ENCODE peak calls at places on chromosome 9, in five cellular contexts. X, W, K, C and O are unnamed samples.

GRCh38 chr9:133707065-133707760 is 30.9 kb downstream of the SARDH start:
- DNase-seq in X (no peak), W (no peak), K (peak; percentile 55), C (no peak), O (no peak)

GRCh38 chr9:21764736-21765245 is 37.6 kb upstream of the MTAP start:
- DNase-seq in X (no peak), W (no peak), K (peak; percentile 29), C (no peak), O (no peak)

GRCh38 chr9:133727876-133728441 is 10.2 kb downstream of the SARDH start:
- DNase-seq in X (no peak), W (no peak), K (no peak), C (no peak), O (no peak)

GRCh38 chr9:130715270-130716077 is 21.9 kb downstream of the EXOSC2 start:
- DNase-seq in X (no peak), W (no peak), K (peak; percentile 62), C (no peak), O (no peak)

GRCh38 chr9:114552716-114553115 is 34.9 kb upstream of the ATP6V1G1 start:
- DNase-seq in X (no peak), W (no peak), K (peak; percentile 22), C (no peak), O (no peak)

GRCh38 chr9:5767968-5768932 is 64.7 kb downstream of the ERMP1 start:
- DNase-seq in X (peak; percentile 35), W (no peak), K (peak; percentile 19), C (no peak), O (no peak)

GRCh38 chr9:71725590-71726338 is 42.5 kb downstream of the CEMIP2 start:
- DNase-seq in X (no peak), W (peak; percentile 49), K (peak; percentile 74), C (peak; percentile 79), O (no peak)

GRCh38 chr9:86487222-86487841 is 133.1 kb upstream of the TUT7 start:
- DNase-seq in X (peak; percentile 53), W (peak; percentile 70), K (peak; percentile 77), C (peak; percentile 31), O (peak; percentile 43)

GRCh38 chr9:2281031-2281802 is 266.1 kb downstream of the SMARCA2 start:
- DNase-seq in X (no peak), W (peak; percentile 42), K (no peak), C (no peak), O (no peak)

GRCh38 chr9:89863141-89863540 is 258.3 kb downstream of the GADD45G start:
- DNase-seq in X (no peak), W (no peak), K (no peak), C (no peak), O (no peak)

GRCh38 chr9:133490865-133491655 is 12.2 kb upstream of the SLC2A6 start:
- DNase-seq in X (no peak), W (no peak), K (no peak), C (no peak), O (no peak)

GRCh38 chr9:2621678-2622360 is at the start of gene VLDLR:
- DNase-seq in X (peak; percentile 43), W (peak; percentile 71), K (peak; percentile 68), C (no peak), O (no peak)

GRCh38 chr9:89926167-89926566 is 321.4 kb downstream of the GADD45G start:
- DNase-seq in X (no peak), W (no peak), K (no peak), C (no peak), O (no peak)

GRCh38 chr9:18006591-18006990 is 427.7 kb downstream of the SH3GL2 start:
- DNase-seq in X (no peak), W (no peak), K (no peak), C (no peak), O (no peak)

GRCh38 chr9:95854386-95855015 is 21.0 kb upstream of the ERCC6L2 start:
- DNase-seq in X (no peak), W (no peak), K (peak; percentile 75), C (no peak), O (no peak)

GRCh38 chr9:37967681-37968080 is 63.8 kb upstream of the SLC25A51 start:
- DNase-seq in X (no peak), W (no peak), K (no peak), C (no peak), O (no peak)

GRCh38 chr9:131238402-131239021 is 37.8 kb downstream of the FAM78A start:
- DNase-seq in X (peak; percentile 83), W (no peak), K (no peak), C (no peak), O (no peak)

GRCh38 chr9:81844131-81844567 is 84.1 kb upstream of the SPATA31D4 start:
- DNase-seq in X (no peak), W (peak; percentile 43), K (no peak), C (no peak), O (no peak)

GRCh38 chr9:137811283-137811870 is 66.2 kb upstream of the CACNA1B start:
- DNase-seq in X (no peak), W (no peak), K (no peak), C (no peak), O (no peak)

GRCh38 chr9:111258209-111258877 is 71.7 kb downstream of the OR2K2 start:
- DNase-seq in X (no peak), W (peak; percentile 38), K (no peak), C (no peak), O (no peak)

GRCh38 chr9:88980732-88981336 is 10.4 kb upstream of the S1PR3 start:
- DNase-seq in X (no peak), W (no peak), K (peak; percentile 92), C (no peak), O (no peak)

GRCh38 chr9:126503333-126504085 is 110.2 kb upstream of the LMX1B start:
- DNase-seq in X (no peak), W (no peak), K (peak; percentile 91), C (no peak), O (no peak)

GRCh38 chr9:125439434-125440272 is 178.0 kb downstream of the GAPVD1 start:
- DNase-seq in X (no peak), W (no peak), K (no peak), C (no peak), O (no peak)

GRCh38 chr9:132538071-132538470 is 44.3 kb upstream of the BARHL1 start:
- DNase-seq in X (no peak), W (no peak), K (no peak), C (no peak), O (no peak)

GRCh38 chr9:118891213-118891612 is 478.0 kb downstream of the BRINP1 start:
- DNase-seq in X (no peak), W (no peak), K (no peak), C (no peak), O (no peak)

GRCh38 chr9:129324808-129325491 is 146.9 kb upstream of the IER5L start:
- DNase-seq in X (no peak), W (no peak), K (no peak), C (no peak), O (no peak)

GRCh38 chr9:117703538-117703937 is 665 bp upstream of the TLR4 start:
- DNase-seq in X (no peak), W (no peak), K (peak; percentile 62), C (no peak), O (no peak)

GRCh38 chr9:78023003-78023741 is 8.4 kb downstream of the GNAQ start:
- DNase-seq in X (no peak), W (peak; percentile 62), K (peak; percentile 92), C (no peak), O (no peak)

GRCh38 chr9:111831371-111832108 is 36.8 kb upstream of the SHOC1 start:
- DNase-seq in X (no peak), W (no peak), K (no peak), C (no peak), O (no peak)

GRCh38 chr9:133474215-133474614 is 4.7 kb downstream of the SLC2A6 start:
- DNase-seq in X (no peak), W (no peak), K (no peak), C (no peak), O (no peak)

DNA sequence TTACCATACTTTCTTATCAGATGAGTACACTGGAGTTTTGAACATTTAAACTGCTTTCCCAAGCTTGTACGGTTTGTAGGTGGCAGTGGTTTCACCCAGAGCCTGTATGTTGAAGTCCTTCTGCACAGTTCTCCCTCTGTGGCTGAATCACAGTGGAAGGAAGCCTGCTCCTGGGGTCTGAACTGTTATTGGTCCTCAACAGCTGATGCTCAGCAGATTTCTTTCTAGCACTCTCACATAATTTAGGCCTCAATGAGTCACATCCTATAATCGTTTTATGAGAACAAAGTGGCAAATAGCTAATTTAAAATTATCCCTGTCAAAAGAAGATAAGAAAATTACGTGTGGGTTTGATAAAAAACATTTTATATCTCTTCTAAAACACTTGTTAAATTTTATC is 229.7 kb downstream of the TLE4 start:
- DNase-seq in X (no peak), W (no peak), K (no peak), C (no peak), O (no peak)
- H2AFZ ChIP-seq in X (no peak overlapping the region), W (no peak overlapping the region), K (no peak overlapping the region), C (no peak overlapping the region), O (no peak overlapping the region)

DNA sequence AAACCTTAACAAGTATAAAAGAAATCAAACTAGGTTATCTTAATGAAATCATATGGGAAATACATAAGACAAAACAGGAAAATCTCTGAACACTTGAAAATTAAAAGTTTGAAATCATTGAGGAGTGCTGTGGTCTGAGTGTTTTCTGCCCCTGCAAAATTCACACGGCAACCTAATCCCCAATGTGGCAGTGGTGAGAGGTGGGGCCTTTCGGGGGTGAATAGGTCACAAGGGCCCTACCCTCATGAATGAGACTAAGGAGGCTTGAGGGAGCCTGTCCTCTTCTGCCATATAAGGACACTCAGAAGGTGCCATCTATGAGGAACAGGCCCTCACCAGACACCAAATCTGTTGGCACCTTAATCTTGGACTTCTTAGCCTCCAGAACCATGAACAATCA is 10.7 kb downstream of the CAMSAP1 start:
- DNase-seq in X (no peak), W (no peak), K (no peak), C (no peak), O (no peak)
- H3K79me2 ChIP-seq in X (peaks cover 81% of the 10 kb centered on the region), W (peaks cover 100% of the 10 kb centered on the region), K (peaks cover 95% of the 10 kb centered on the region), C (peaks cover 100% of the 10 kb centered on the region), O (peaks cover 75% of the 10 kb centered on the region)

DNA sequence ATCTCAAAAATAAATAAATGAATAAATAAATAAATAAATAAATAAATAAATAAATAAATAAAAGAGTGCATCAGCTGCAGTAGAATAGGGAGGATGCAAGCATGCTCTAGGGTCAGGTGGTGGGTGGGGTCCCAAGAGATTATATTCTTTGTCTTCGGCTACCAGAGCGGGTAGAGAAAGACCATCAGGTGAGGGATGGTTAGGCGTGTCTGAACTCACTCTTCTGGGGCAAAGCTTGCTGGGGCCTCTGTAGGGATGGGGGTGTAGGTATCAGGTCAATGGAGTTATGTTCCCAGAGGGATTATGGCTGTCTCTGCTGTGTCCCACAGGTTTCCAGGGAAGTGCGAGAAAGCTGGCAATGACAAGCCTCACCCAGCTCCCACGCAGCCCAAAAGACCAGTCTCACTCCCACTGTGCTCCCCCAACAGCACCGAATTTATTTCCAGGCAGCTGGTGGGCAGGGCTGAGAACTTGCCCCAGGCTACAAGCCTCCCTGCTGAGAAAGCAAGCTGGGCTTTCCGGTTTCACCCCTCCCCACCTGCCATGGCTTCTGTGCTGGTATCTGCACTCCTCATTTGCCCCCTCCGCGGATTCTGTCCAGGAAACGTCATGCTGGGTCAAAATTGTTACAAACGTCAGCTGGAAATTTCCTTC is 180.8 kb downstream of the LURAP1L start:
- DNase-seq in X (peak; percentile 77), W (no peak), K (no peak), C (no peak), O (no peak)
- TF ChIP-seq EZH2phosphoT487 in X (no peak), W (no peak), K (no peak), C (no peak), O (no peak)

DNA sequence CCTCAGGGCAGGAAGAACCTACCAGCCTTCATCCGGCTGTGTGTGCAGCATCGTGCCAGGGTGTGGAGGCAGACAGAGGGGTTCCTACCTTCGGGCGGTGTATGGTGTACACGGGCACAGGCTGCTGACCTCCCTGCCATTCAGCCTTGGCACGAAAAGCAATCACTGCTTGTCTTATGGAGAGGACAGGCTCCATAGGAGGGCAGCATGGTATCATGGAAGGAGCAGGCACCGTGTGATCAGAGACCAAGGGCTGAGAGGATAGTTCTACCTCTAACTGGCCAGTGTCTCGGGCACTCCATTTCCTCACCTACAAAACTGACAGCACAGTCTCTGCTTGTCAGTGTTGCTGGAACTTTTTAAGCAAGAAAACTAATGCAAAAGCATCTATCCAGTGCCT is 22.4 kb downstream of the TTLL11 start:
- DNase-seq in X (no peak), W (no peak), K (no peak), C (no peak), O (no peak)
- H2AFZ ChIP-seq in X (no peak overlapping the region), W (no peak overlapping the region), K (no peak overlapping the region), C (no peak overlapping the region), O (no peak overlapping the region)